ENCODE peak calls at places on chromosomes 13 and 19, in four cellular contexts. G, U, F and R are unnamed samples.

GRCh38 chr19:3201072-3201700 is 15.5 kb downstream of the NCLN start:
- DNase-seq in G (no peak), U (no peak), F (no peak), R (no peak)

GRCh38 chr13:113094410-113094800 is 11.2 kb upstream of the F7 start:
- DNase-seq in G (no peak), U (no peak), F (no peak), R (no peak)

GRCh38 chr13:35164324-35164932 is 222.4 kb downstream of the NBEA start:
- DNase-seq in G (peak; percentile 55), U (peak; percentile 57), F (no peak), R (peak; percentile 5)

GRCh38 chr19:3045885-3046603 is 16.3 kb downstream of the TLE5 start:
- DNase-seq in G (no peak), U (no peak), F (no peak), R (no peak)

GRCh38 chr13:67474114-67474513 is 244.0 kb upstream of the PCDH9 start:
- DNase-seq in G (no peak), U (no peak), F (no peak), R (no peak)

GRCh38 chr19:5993516-5994406 is 15.8 kb upstream of the RANBP3 start:
- DNase-seq in G (peak; percentile 27), U (peak; percentile 40), F (no peak), R (no peak)

GRCh38 chr13:40916207-40916998 is 102.7 kb downstream of the ELF1 start:
- DNase-seq in G (no peak), U (peak; percentile 11), F (no peak), R (no peak)

GRCh38 chr19:32307591-32307990 is 37.8 kb upstream of the ZNF507 start:
- DNase-seq in G (no peak), U (no peak), F (no peak), R (no peak)

GRCh38 chr19:6223461-6224307 is 56.1 kb downstream of the MLLT1 start:
- DNase-seq in G (no peak), U (no peak), F (no peak), R (no peak)

GRCh38 chr13:80276371-80277289 is 64.3 kb downstream of the SPRY2 start:
- DNase-seq in G (no peak), U (peak; percentile 33), F (no peak), R (no peak)

GRCh38 chr19:45097776-45098520 is 5.0 kb downstream of the PPP1R37 start:
- DNase-seq in G (peak; percentile 92), U (peak; percentile 90), F (no peak), R (no peak)

GRCh38 chr19:19748249-19748938 is 15.5 kb upstream of the ZNF14 start:
- DNase-seq in G (no peak), U (no peak), F (no peak), R (no peak)

GRCh38 chr13:72726721-72727416 is 560 bp downstream of the MZT1 start:
- DNase-seq in G (peak; percentile 5), U (peak; percentile 17), F (peak; percentile 49), R (peak; percentile 23)

GRCh38 chr13:20721454-20722357 is 18.2 kb downstream of the IL17D start:
- DNase-seq in G (peak; percentile 75), U (peak; percentile 78), F (no peak), R (no peak)

GRCh38 chr13:26624572-26624971 is 67.1 kb downstream of the WASF3 start:
- DNase-seq in G (no peak), U (no peak), F (no peak), R (no peak)

GRCh38 chr13:37173214-37173613 is 67.8 kb upstream of the CSNK1A1L start:
- DNase-seq in G (peak; percentile 78), U (peak; percentile 39), F (no peak), R (no peak)

GRCh38 chr19:290539-291521 is at the start of gene PLPP2:
- DNase-seq in G (peak; percentile 23), U (peak; percentile 38), F (no peak), R (no peak)

GRCh38 chr19:4403005-4403761 is 743 bp downstream of the CHAF1A start:
- DNase-seq in G (no peak), U (no peak), F (no peak), R (no peak)

GRCh38 chr13:57270493-57270892 is 103.5 kb downstream of the PRR20E start:
- DNase-seq in G (no peak), U (no peak), F (no peak), R (no peak)

GRCh38 chr19:35248310-35249145 is at the start of gene LSR:
- DNase-seq in G (no peak), U (no peak), F (peak; percentile 91), R (peak; percentile 97)

GRCh38 chr19:39797083-39797482 is 18.4 kb downstream of the LEUTX start:
- DNase-seq in G (no peak), U (no peak), F (no peak), R (no peak)

GRCh38 chr19:39788244-39788643 is 9.6 kb downstream of the LEUTX start:
- DNase-seq in G (no peak), U (no peak), F (no peak), R (no peak)

GRCh38 chr19:39796000-39796498 is 17.4 kb downstream of the LEUTX start:
- DNase-seq in G (no peak), U (no peak), F (no peak), R (no peak)

GRCh38 chr19:39795001-39795400 is 16.3 kb downstream of the LEUTX start:
- DNase-seq in G (no peak), U (no peak), F (no peak), R (peak; percentile 38)

DNA sequence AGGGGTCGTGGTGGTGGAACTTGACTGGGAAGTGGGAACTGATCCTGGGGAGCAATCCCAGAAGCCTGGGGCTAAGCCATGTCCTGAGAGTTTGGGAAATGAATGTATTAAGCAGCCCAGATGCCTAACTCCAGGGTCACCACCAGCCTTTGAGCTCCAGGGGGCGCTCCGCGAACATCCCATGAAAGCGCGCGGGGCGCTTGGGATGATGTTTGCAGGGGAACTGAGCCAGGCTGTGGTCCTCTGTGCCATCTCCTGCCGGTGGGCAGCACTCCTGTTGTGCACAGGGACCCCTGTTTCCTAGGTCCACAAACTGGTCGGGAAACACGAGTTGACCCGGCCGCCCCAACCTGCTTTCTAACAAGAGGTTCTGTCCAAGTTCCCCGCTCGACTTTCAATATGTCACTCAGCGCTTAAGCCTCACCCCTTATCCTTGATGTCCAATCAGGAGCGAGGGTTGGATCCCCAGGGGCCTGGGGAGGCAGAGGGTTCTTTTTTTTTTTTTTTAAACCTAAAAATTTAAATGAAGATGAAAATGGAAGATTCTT is 14.4 kb downstream of the LEUTX start:
- DNase-seq in G (peak; percentile 81), U (peak; percentile 81), F (peak; percentile 83), R (peak; percentile 83)
- TF ChIP-seq CTCF in G (peak; percentile 97), U (peak; percentile 98), F (peak; percentile 85), R (peak; percentile 92)

DNA sequence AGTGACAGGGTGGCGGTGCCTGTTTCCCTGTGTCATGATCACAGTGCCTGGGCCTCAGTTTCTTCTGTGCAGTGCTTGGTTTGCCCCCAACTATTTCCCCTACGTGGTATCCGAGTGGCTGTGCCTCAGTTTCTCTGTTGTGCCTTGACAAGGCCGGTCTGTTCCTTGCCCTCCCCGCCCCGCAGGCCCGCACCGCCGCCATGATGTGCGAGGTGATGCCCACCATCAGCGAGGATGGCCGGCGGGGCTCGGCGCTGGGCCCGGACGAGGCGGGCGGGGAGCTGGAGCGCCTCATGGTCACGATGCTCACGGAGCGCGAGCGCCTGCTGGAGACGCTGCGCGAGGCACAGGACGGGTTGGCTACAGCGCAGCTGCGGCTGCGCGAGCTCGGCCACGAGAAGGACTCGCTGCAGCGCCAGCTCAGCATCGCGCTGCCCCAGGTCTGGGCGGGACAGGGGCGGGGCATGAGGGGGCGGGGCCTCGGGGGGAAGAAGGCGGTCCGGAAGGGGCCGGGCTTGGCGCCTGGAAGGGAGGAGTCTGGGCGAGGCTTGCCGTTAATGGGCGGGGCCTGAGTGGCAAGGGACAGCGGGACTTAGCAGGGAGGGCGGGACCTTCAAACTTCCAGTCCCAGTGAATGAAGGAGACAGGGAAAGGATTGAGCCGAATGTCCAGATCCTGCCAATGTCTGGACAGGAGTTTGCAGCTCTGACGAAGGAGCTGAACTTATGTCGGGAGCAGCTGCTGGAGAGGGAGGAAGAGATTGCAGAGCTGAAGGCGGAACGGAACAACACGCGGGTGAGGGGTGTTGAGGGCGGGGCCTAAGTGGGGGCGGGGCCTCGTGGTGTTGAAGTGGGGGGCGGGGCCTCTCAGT is 8.6 kb downstream of the PPFIA3 start:
- DNase-seq in G (peak; percentile 96), U (peak; percentile 98), F (peak; percentile 96), R (peak; percentile 100)
- TF ChIP-seq CTCF in G (peak; percentile 14), U (peak; percentile 17), F (no peak), R (peak; percentile 10)

DNA sequence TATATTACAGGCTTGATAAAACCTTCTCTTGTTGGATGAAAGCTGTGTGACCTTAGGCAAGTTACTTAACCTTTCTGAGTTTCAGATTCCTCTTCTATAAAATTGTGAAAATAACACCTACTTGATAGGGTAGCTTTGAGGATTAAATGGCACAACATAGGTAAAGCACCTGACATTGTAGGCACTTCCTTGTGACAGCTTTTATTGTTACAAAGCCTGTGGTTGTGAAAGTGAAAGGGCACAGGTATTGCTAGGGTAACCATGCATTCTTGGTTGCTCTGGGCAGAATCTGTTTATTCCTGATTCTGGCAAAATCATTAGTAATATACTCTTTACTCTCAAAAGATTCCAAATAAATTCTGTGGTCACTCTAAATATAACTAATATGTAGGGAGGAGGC is 493.4 kb downstream of the OLFM4 start:
- DNase-seq in G (no peak), U (no peak), F (no peak), R (no peak)
- TF ChIP-seq CTCF in G (no peak), U (no peak), F (no peak), R (no peak)

GRCh38 chr13:48542138-48542537 is 9.3 kb upstream of the RCBTB2 start:
- DNase-seq in G (no peak), U (no peak), F (no peak), R (no peak)

GRCh38 chr13:48539550-48539949 is 6.7 kb upstream of the RCBTB2 start:
- DNase-seq in G (no peak), U (no peak), F (no peak), R (no peak)

GRCh38 chr13:48547663-48548092 is 14.8 kb upstream of the RCBTB2 start:
- DNase-seq in G (no peak), U (no peak), F (no peak), R (no peak)

GRCh38 chr13:48545608-48546007 is 12.7 kb upstream of the RCBTB2 start:
- DNase-seq in G (no peak), U (no peak), F (no peak), R (no peak)

GRCh38 chr13:48542581-48543341 is 9.9 kb upstream of the RCBTB2 start:
- DNase-seq in G (peak; percentile 26), U (peak; percentile 56), F (no peak), R (no peak)
- TF ChIP-seq CTCF in G (peak; percentile 9), U (peak; percentile 11), F (no peak), R (no peak)

GRCh38 chr13:94122300-94122699 is 357.2 kb downstream of the DCT start:
- DNase-seq in G (no peak), U (no peak), F (no peak), R (no peak)

GRCh38 chr13:94120878-94121277 is 358.6 kb downstream of the DCT start:
- DNase-seq in G (no peak), U (no peak), F (no peak), R (no peak)

GRCh38 chr13:94119360-94119936 is 360.0 kb downstream of the DCT start:
- DNase-seq in G (no peak), U (no peak), F (no peak), R (no peak)

GRCh38 chr13:94123543-94123942 is 355.9 kb downstream of the DCT start:
- DNase-seq in G (no peak), U (no peak), F (no peak), R (no peak)

DNA sequence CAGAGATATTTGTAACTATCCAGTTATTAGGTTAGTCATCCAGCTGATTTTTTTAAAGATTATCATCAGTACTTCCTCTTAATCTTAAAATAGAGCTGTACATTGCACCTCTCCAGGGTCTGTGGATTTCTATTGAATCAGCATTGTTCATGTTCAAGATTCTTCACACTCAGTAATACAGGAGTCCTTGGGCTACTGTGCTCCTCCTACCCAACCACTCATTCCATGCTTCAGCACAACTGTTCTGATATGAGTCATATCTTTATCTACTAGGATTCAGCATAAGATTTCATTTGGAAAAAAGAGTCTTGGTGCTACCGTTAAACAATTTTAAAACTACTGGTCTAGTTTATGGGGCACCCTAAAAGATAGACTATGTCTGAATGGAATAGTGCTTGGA is 357.8 kb downstream of the DCT start:
- DNase-seq in G (peak; percentile 61), U (peak; percentile 69), F (no peak), R (no peak)
- TF ChIP-seq CTCF in G (no peak), U (no peak), F (no peak), R (no peak)